ENCODE peak calls at places on chromosomes 13 and 19, in seven cellular contexts. One of them, this sample, is unnamed. For H3K9me3, the result is how much of the 10 kb centered on the place peaks cover.

GRCh38 chr19:12365094-12365371 is 450 bp downstream of the ZNF442 start:
- DNase-seq in SK-N-MC: no peak
- DNase-seq in CD8-positive, alpha-beta T cell: no peak
- DNase-seq in left ventricle myocardium inferior: no peak
- DNase-seq in pancreas: no peak
- DNase-seq in effector memory CD4-positive, alpha-beta T cell: no peak
- DNase-seq in esophagus squamous epithelium: no peak
- DNase-seq in this sample: no peak

GRCh38 chr13:95643814-95644598 is 500 bp downstream of the DZIP1 start:
- DNase-seq in SK-N-MC: no peak
- DNase-seq in CD8-positive, alpha-beta T cell: no peak
- DNase-seq in left ventricle myocardium inferior: peak
- DNase-seq in pancreas: no peak
- DNase-seq in effector memory CD4-positive, alpha-beta T cell: no peak
- DNase-seq in esophagus squamous epithelium: no peak
- DNase-seq in this sample: no peak

GRCh38 chr19:51971624-51972023 is 15.0 kb downstream of the ZNF350 start:
- DNase-seq in SK-N-MC: no peak
- DNase-seq in CD8-positive, alpha-beta T cell: no peak
- DNase-seq in left ventricle myocardium inferior: no peak
- DNase-seq in pancreas: no peak
- DNase-seq in effector memory CD4-positive, alpha-beta T cell: no peak
- DNase-seq in esophagus squamous epithelium: no peak
- DNase-seq in this sample: no peak

GRCh38 chr13:60869225-60869624 is 472.2 kb downstream of the TDRD3 start:
- DNase-seq in SK-N-MC: no peak
- DNase-seq in CD8-positive, alpha-beta T cell: no peak
- DNase-seq in left ventricle myocardium inferior: no peak
- DNase-seq in pancreas: no peak
- DNase-seq in effector memory CD4-positive, alpha-beta T cell: no peak
- DNase-seq in esophagus squamous epithelium: no peak
- DNase-seq in this sample: no peak

GRCh38 chr19:40724848-40725247 is 7.9 kb downstream of the ITPKC start:
- DNase-seq in SK-N-MC: no peak
- DNase-seq in CD8-positive, alpha-beta T cell: no peak
- DNase-seq in left ventricle myocardium inferior: no peak
- DNase-seq in pancreas: no peak
- DNase-seq in effector memory CD4-positive, alpha-beta T cell: no peak
- DNase-seq in esophagus squamous epithelium: no peak
- DNase-seq in this sample: no peak

GRCh38 chr13:31818236-31818635 is 78.9 kb downstream of the RXFP2 start:
- DNase-seq in SK-N-MC: no peak
- DNase-seq in CD8-positive, alpha-beta T cell: no peak
- DNase-seq in left ventricle myocardium inferior: no peak
- DNase-seq in pancreas: no peak
- DNase-seq in effector memory CD4-positive, alpha-beta T cell: no peak
- DNase-seq in esophagus squamous epithelium: no peak
- DNase-seq in this sample: no peak

GRCh38 chr19:13195678-13196077 is 45.5 kb downstream of the IER2 start:
- DNase-seq in SK-N-MC: no peak
- DNase-seq in CD8-positive, alpha-beta T cell: peak
- DNase-seq in left ventricle myocardium inferior: no peak
- DNase-seq in pancreas: peak
- DNase-seq in effector memory CD4-positive, alpha-beta T cell: peak
- DNase-seq in esophagus squamous epithelium: no peak
- DNase-seq in this sample: peak

GRCh38 chr13:84844473-84844872 is 954.7 kb downstream of the SLITRK6 start:
- DNase-seq in SK-N-MC: peak
- DNase-seq in CD8-positive, alpha-beta T cell: no peak
- DNase-seq in left ventricle myocardium inferior: no peak
- DNase-seq in pancreas: no peak
- DNase-seq in effector memory CD4-positive, alpha-beta T cell: no peak
- DNase-seq in esophagus squamous epithelium: no peak
- DNase-seq in this sample: no peak

GRCh38 chr13:43805681-43806128 is 18.9 kb upstream of the ENOX1 start:
- DNase-seq in SK-N-MC: no peak
- DNase-seq in CD8-positive, alpha-beta T cell: no peak
- DNase-seq in left ventricle myocardium inferior: no peak
- DNase-seq in pancreas: no peak
- DNase-seq in effector memory CD4-positive, alpha-beta T cell: no peak
- DNase-seq in esophagus squamous epithelium: no peak
- DNase-seq in this sample: no peak

GRCh38 chr13:103033999-103034398 is 32.2 kb downstream of the SLC10A2 start:
- DNase-seq in SK-N-MC: no peak
- DNase-seq in CD8-positive, alpha-beta T cell: no peak
- DNase-seq in left ventricle myocardium inferior: no peak
- DNase-seq in pancreas: no peak
- DNase-seq in effector memory CD4-positive, alpha-beta T cell: no peak
- DNase-seq in esophagus squamous epithelium: no peak
- DNase-seq in this sample: no peak

GRCh38 chr19:940591-941291 is 14.9 kb downstream of the ARID3A start:
- DNase-seq in SK-N-MC: no peak
- DNase-seq in CD8-positive, alpha-beta T cell: peak
- DNase-seq in left ventricle myocardium inferior: peak
- DNase-seq in pancreas: peak
- DNase-seq in effector memory CD4-positive, alpha-beta T cell: peak
- DNase-seq in esophagus squamous epithelium: no peak
- DNase-seq in this sample: peak
- H3K27ac ChIP-seq in SK-N-MC: peak
- H3K27ac ChIP-seq in CD8-positive, alpha-beta T cell: peak
- H3K27ac ChIP-seq in left ventricle myocardium inferior: peak
- H3K27ac ChIP-seq in pancreas: peak
- H3K27ac ChIP-seq in effector memory CD4-positive, alpha-beta T cell: peak
- H3K27ac ChIP-seq in esophagus squamous epithelium: peak
- H3K27ac ChIP-seq in this sample: peak

DNA sequence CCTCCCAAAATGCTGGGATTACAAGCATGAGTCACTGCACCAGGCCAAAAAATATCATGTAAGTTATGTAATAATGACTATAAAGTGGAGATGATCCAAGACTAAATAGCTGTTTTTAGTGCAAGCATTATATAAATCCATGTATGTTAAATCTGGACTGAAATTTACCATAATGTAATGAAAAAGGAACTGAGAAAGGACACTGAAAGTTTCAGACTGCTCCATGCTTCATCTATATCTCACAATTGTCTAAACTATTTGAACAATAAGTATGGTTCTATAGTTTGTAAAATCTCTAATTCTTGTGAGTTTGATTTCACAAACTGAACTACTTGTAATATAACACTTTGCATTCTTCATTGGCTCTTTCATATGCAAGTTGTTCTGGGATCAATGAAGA is 2299.5 kb downstream of the PCDH9 start:
- DNase-seq in SK-N-MC: no peak
- DNase-seq in CD8-positive, alpha-beta T cell: no peak
- DNase-seq in left ventricle myocardium inferior: no peak
- DNase-seq in pancreas: no peak
- DNase-seq in effector memory CD4-positive, alpha-beta T cell: no peak
- DNase-seq in esophagus squamous epithelium: no peak
- DNase-seq in this sample: no peak
- H3K4me3 ChIP-seq in SK-N-MC: no peak
- H3K4me3 ChIP-seq in CD8-positive, alpha-beta T cell: no peak
- H3K4me3 ChIP-seq in left ventricle myocardium inferior: no peak
- H3K4me3 ChIP-seq in pancreas: no peak
- H3K4me3 ChIP-seq in effector memory CD4-positive, alpha-beta T cell: no peak
- H3K4me3 ChIP-seq in esophagus squamous epithelium: no peak
- H3K4me3 ChIP-seq in this sample: no peak

GRCh38 chr19:50042363-50043024 is 16.7 kb downstream of the ZNF473 start:
- DNase-seq in SK-N-MC: no peak
- DNase-seq in CD8-positive, alpha-beta T cell: no peak
- DNase-seq in left ventricle myocardium inferior: no peak
- DNase-seq in pancreas: no peak
- DNase-seq in effector memory CD4-positive, alpha-beta T cell: no peak
- DNase-seq in esophagus squamous epithelium: no peak
- DNase-seq in this sample: no peak
- H3K9me3 ChIP-seq in SK-N-MC: under half
- H3K9me3 ChIP-seq in CD8-positive, alpha-beta T cell: under half
- H3K9me3 ChIP-seq in left ventricle myocardium inferior: under half
- H3K9me3 ChIP-seq in pancreas: under half
- H3K9me3 ChIP-seq in effector memory CD4-positive, alpha-beta T cell: under half
- H3K9me3 ChIP-seq in esophagus squamous epithelium: under half
- H3K9me3 ChIP-seq in this sample: under half

GRCh38 chr13:109389892-109390345 is 396.5 kb downstream of the IRS2 start:
- DNase-seq in SK-N-MC: peak
- DNase-seq in CD8-positive, alpha-beta T cell: no peak
- DNase-seq in left ventricle myocardium inferior: no peak
- DNase-seq in pancreas: no peak
- DNase-seq in effector memory CD4-positive, alpha-beta T cell: no peak
- DNase-seq in esophagus squamous epithelium: no peak
- DNase-seq in this sample: no peak
- H3K27ac ChIP-seq in SK-N-MC: peak
- H3K27ac ChIP-seq in CD8-positive, alpha-beta T cell: no peak
- H3K27ac ChIP-seq in left ventricle myocardium inferior: no peak
- H3K27ac ChIP-seq in pancreas: no peak
- H3K27ac ChIP-seq in effector memory CD4-positive, alpha-beta T cell: no peak
- H3K27ac ChIP-seq in esophagus squamous epithelium: no peak
- H3K27ac ChIP-seq in this sample: no peak

GRCh38 chr19:47741544-47742125 is 3.7 kb upstream of the NOP53 start:
- DNase-seq in SK-N-MC: no peak
- DNase-seq in CD8-positive, alpha-beta T cell: no peak
- DNase-seq in left ventricle myocardium inferior: no peak
- DNase-seq in pancreas: peak
- DNase-seq in effector memory CD4-positive, alpha-beta T cell: no peak
- DNase-seq in esophagus squamous epithelium: no peak
- DNase-seq in this sample: no peak

GRCh38 chr19:47740866-47741519 is 4.4 kb upstream of the NOP53 start:
- DNase-seq in SK-N-MC: no peak
- DNase-seq in CD8-positive, alpha-beta T cell: no peak
- DNase-seq in left ventricle myocardium inferior: no peak
- DNase-seq in pancreas: peak
- DNase-seq in effector memory CD4-positive, alpha-beta T cell: no peak
- DNase-seq in esophagus squamous epithelium: no peak
- DNase-seq in this sample: no peak

GRCh38 chr19:47745010-47745901 is at the start of gene NOP53:
- DNase-seq in SK-N-MC: peak
- DNase-seq in CD8-positive, alpha-beta T cell: peak
- DNase-seq in left ventricle myocardium inferior: peak
- DNase-seq in pancreas: peak
- DNase-seq in effector memory CD4-positive, alpha-beta T cell: peak
- DNase-seq in esophagus squamous epithelium: peak
- DNase-seq in this sample: peak

DNA sequence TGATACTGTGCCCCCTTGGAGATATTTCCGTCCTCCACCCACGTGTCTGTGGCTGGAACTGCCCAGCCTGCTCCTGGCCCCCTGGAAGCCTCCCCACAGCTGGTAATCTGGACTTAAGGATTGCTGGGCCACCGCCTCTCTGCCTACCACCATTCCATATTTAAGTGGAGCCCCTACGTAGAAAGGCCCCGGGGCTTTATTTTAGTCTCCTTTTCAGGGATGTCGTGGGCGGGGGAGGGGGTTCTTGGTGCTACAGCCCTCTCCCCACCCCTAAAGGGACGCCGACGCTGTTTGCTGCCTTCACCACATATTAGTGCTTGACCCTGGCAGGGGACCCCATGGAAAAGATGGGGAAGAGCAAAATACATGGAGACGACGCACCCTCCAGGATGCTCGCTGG is 2.7 kb upstream of the NOP53 start:
- DNase-seq in SK-N-MC: no peak
- DNase-seq in CD8-positive, alpha-beta T cell: no peak
- DNase-seq in left ventricle myocardium inferior: no peak
- DNase-seq in pancreas: no peak
- DNase-seq in effector memory CD4-positive, alpha-beta T cell: no peak
- DNase-seq in esophagus squamous epithelium: no peak
- DNase-seq in this sample: no peak
- H3K4me3 ChIP-seq in SK-N-MC: peak
- H3K4me3 ChIP-seq in CD8-positive, alpha-beta T cell: no peak
- H3K4me3 ChIP-seq in left ventricle myocardium inferior: peak
- H3K4me3 ChIP-seq in pancreas: peak
- H3K4me3 ChIP-seq in effector memory CD4-positive, alpha-beta T cell: no peak
- H3K4me3 ChIP-seq in esophagus squamous epithelium: peak
- H3K4me3 ChIP-seq in this sample: peak

GRCh38 chr19:37669336-37669963 is 14.2 kb upstream of the ZFP30 start:
- DNase-seq in SK-N-MC: no peak
- DNase-seq in CD8-positive, alpha-beta T cell: no peak
- DNase-seq in left ventricle myocardium inferior: no peak
- DNase-seq in pancreas: no peak
- DNase-seq in effector memory CD4-positive, alpha-beta T cell: no peak
- DNase-seq in esophagus squamous epithelium: no peak
- DNase-seq in this sample: no peak
- H3K9me3 ChIP-seq in SK-N-MC: under half
- H3K9me3 ChIP-seq in CD8-positive, alpha-beta T cell: under half
- H3K9me3 ChIP-seq in left ventricle myocardium inferior: half or more
- H3K9me3 ChIP-seq in pancreas: under half
- H3K9me3 ChIP-seq in effector memory CD4-positive, alpha-beta T cell: under half
- H3K9me3 ChIP-seq in esophagus squamous epithelium: half or more
- H3K9me3 ChIP-seq in this sample: under half

GRCh38 chr13:97235549-97236206 is 13.5 kb downstream of the MBNL2 start:
- DNase-seq in SK-N-MC: no peak
- DNase-seq in CD8-positive, alpha-beta T cell: no peak
- DNase-seq in left ventricle myocardium inferior: no peak
- DNase-seq in pancreas: peak
- DNase-seq in effector memory CD4-positive, alpha-beta T cell: no peak
- DNase-seq in esophagus squamous epithelium: no peak
- DNase-seq in this sample: no peak
- H3K27ac ChIP-seq in SK-N-MC: no peak
- H3K27ac ChIP-seq in CD8-positive, alpha-beta T cell: no peak
- H3K27ac ChIP-seq in left ventricle myocardium inferior: peak
- H3K27ac ChIP-seq in pancreas: peak
- H3K27ac ChIP-seq in effector memory CD4-positive, alpha-beta T cell: no peak
- H3K27ac ChIP-seq in esophagus squamous epithelium: peak
- H3K27ac ChIP-seq in this sample: peak

This sample was measured in Peyer's patch.